ENCODE peak calls at places on chromosomes 16 and 17, in five cellular contexts. One of them, this sample, is unnamed.
A peak's percentile ranks its signal among the peaks of the same experiment; 100 is the strongest.

GRCh38 chr17:75734674-75735294 is 13.5 kb downstream of the ITGB4 start:
- DNase-seq in GM19239: no peak
- DNase-seq in RWPE2: no peak
- DNase-seq in T-helper 2 cell: no peak
- DNase-seq in stimulated activated CD4-positive, alpha-beta T cell treated with anti-CD3 and anti-CD28 coated beads, Interleukin-4, amount 100 ng/mL, for 48 hours: no peak
- DNase-seq in this sample: peak; percentile 49

GRCh38 chr16:19307587-19308241 is 22.2 kb downstream of the CLEC19A start:
- DNase-seq in RWPE2: no peak
- DNase-seq in stimulated activated CD4-positive, alpha-beta T cell treated with anti-CD3 and anti-CD28 coated beads, Interleukin-4, amount 100 ng/mL, for 48 hours: no peak
- DNase-seq in GM19239: no peak
- DNase-seq in T-helper 2 cell: no peak
- DNase-seq in this sample: no peak

GRCh38 chr16:67390816-67391423 is 2.4 kb downstream of the TPPP3 start:
- DNase-seq in T-helper 2 cell: no peak
- DNase-seq in RWPE2: no peak
- DNase-seq in GM19239: no peak
- DNase-seq in stimulated activated CD4-positive, alpha-beta T cell treated with anti-CD3 and anti-CD28 coated beads, Interleukin-4, amount 100 ng/mL, for 48 hours: no peak
- DNase-seq in this sample: no peak

GRCh38 chr17:80227156-80227555 is 6.9 kb downstream of the SLC26A11 start:
- DNase-seq in T-helper 2 cell: no peak
- DNase-seq in RWPE2: no peak
- DNase-seq in stimulated activated CD4-positive, alpha-beta T cell treated with anti-CD3 and anti-CD28 coated beads, Interleukin-4, amount 100 ng/mL, for 48 hours: no peak
- DNase-seq in GM19239: no peak
- DNase-seq in this sample: no peak

GRCh38 chr17:27603446-27603820 is 27.6 kb upstream of the LGALS9 start:
- DNase-seq in RWPE2: no peak
- DNase-seq in stimulated activated CD4-positive, alpha-beta T cell treated with anti-CD3 and anti-CD28 coated beads, Interleukin-4, amount 100 ng/mL, for 48 hours: no peak
- DNase-seq in T-helper 2 cell: no peak
- DNase-seq in GM19239: no peak
- DNase-seq in this sample: no peak

GRCh38 chr16:23847938-23848337 is 12.2 kb downstream of the PRKCB start:
- DNase-seq in RWPE2: no peak
- DNase-seq in GM19239: no peak
- DNase-seq in stimulated activated CD4-positive, alpha-beta T cell treated with anti-CD3 and anti-CD28 coated beads, Interleukin-4, amount 100 ng/mL, for 48 hours: peak; percentile 50
- DNase-seq in T-helper 2 cell: no peak
- DNase-seq in this sample: peak; percentile 44

GRCh38 chr17:30256756-30257506 is 21.4 kb upstream of the SLC6A4 start:
- DNase-seq in stimulated activated CD4-positive, alpha-beta T cell treated with anti-CD3 and anti-CD28 coated beads, Interleukin-4, amount 100 ng/mL, for 48 hours: no peak
- DNase-seq in RWPE2: no peak
- DNase-seq in T-helper 2 cell: no peak
- DNase-seq in GM19239: no peak
- DNase-seq in this sample: no peak

GRCh38 chr17:34068506-34069035 is 186.5 kb upstream of the CCL2 start:
- DNase-seq in stimulated activated CD4-positive, alpha-beta T cell treated with anti-CD3 and anti-CD28 coated beads, Interleukin-4, amount 100 ng/mL, for 48 hours: no peak
- DNase-seq in RWPE2: no peak
- DNase-seq in T-helper 2 cell: no peak
- DNase-seq in GM19239: no peak
- DNase-seq in this sample: no peak

GRCh38 chr17:17104494-17104893 is 62.2 kb downstream of the MPRIP start:
- DNase-seq in T-helper 2 cell: no peak
- DNase-seq in stimulated activated CD4-positive, alpha-beta T cell treated with anti-CD3 and anti-CD28 coated beads, Interleukin-4, amount 100 ng/mL, for 48 hours: no peak
- DNase-seq in GM19239: no peak
- DNase-seq in RWPE2: no peak
- DNase-seq in this sample: no peak

GRCh38 chr17:79420318-79421243 is 190.3 kb downstream of the RBFOX3 start:
- DNase-seq in GM19239: no peak
- DNase-seq in stimulated activated CD4-positive, alpha-beta T cell treated with anti-CD3 and anti-CD28 coated beads, Interleukin-4, amount 100 ng/mL, for 48 hours: peak; percentile 19
- DNase-seq in T-helper 2 cell: no peak
- DNase-seq in RWPE2: no peak
- DNase-seq in this sample: peak; percentile 41

GRCh38 chr17:83079340-83079747 is at the start of gene METRNL:
- DNase-seq in stimulated activated CD4-positive, alpha-beta T cell treated with anti-CD3 and anti-CD28 coated beads, Interleukin-4, amount 100 ng/mL, for 48 hours: peak; percentile 55
- DNase-seq in GM19239: peak; percentile 100
- DNase-seq in RWPE2: no peak
- DNase-seq in T-helper 2 cell: peak; percentile 28
- DNase-seq in this sample: peak; percentile 99